ENCODE peak calls at places on chromosomes 11 and 22, in eight cellular contexts. Z is GM12865, S is hepatocyte, K is small intestine, T is neural progenitor cell, X is GM23338, Y is A549, P is body of pancreas. Q is an unnamed sample.

GRCh38 chr11:95917188-95918036 is 6.5 kb downstream of the MTMR2 start:
- DNase-seq in T (no peak), X (no peak), P (no peak), S (peak; percentile 39), Y (no peak), Z (no peak), K (peak; percentile 36), Q (no peak)

GRCh38 chr11:87892291-87892690 is 283.0 kb downstream of the RAB38 start:
- DNase-seq in X (peak; percentile 7), T (peak; percentile 32), Z (no peak), P (no peak), K (no peak), Y (no peak), S (no peak), Q (no peak)

GRCh38 chr22:23179381-23180294 is 671 bp upstream of the BCR start:
- DNase-seq in X (peak; percentile 28), T (peak; percentile 29), Z (peak; percentile 18), K (no peak), Y (no peak), S (peak; percentile 63), P (peak; percentile 44), Q (no peak)

GRCh38 chr11:71565263-71565662 is at the start of gene KRTAP5-10:
- DNase-seq in T (no peak), P (no peak), S (no peak), X (no peak), Z (no peak), K (no peak), Y (no peak), Q (no peak)

GRCh38 chr22:28948404-28948803 is 65.0 kb downstream of the ZNRF3 start:
- DNase-seq in S (no peak), P (no peak), T (no peak), Z (no peak), K (peak; percentile 85), Y (no peak), X (no peak), Q (no peak)

GRCh38 chr11:78886616-78887015 is 312.0 kb upstream of the NARS2 start:
- DNase-seq in Z (no peak), X (no peak), K (no peak), S (no peak), T (no peak), Y (no peak), P (no peak), Q (no peak)

GRCh38 chr22:25475554-25476022 is 88.9 kb upstream of the GRK3 start:
- DNase-seq in S (peak; percentile 58), T (no peak), X (peak; percentile 27), K (no peak), Z (no peak), Y (peak; percentile 6), P (no peak), Q (no peak)

GRCh38 chr11:96063886-96064285 is 140.0 kb upstream of the MTMR2 start:
- DNase-seq in T (no peak), Y (no peak), Z (no peak), S (no peak), K (no peak), X (no peak), P (no peak), Q (no peak)

DNA sequence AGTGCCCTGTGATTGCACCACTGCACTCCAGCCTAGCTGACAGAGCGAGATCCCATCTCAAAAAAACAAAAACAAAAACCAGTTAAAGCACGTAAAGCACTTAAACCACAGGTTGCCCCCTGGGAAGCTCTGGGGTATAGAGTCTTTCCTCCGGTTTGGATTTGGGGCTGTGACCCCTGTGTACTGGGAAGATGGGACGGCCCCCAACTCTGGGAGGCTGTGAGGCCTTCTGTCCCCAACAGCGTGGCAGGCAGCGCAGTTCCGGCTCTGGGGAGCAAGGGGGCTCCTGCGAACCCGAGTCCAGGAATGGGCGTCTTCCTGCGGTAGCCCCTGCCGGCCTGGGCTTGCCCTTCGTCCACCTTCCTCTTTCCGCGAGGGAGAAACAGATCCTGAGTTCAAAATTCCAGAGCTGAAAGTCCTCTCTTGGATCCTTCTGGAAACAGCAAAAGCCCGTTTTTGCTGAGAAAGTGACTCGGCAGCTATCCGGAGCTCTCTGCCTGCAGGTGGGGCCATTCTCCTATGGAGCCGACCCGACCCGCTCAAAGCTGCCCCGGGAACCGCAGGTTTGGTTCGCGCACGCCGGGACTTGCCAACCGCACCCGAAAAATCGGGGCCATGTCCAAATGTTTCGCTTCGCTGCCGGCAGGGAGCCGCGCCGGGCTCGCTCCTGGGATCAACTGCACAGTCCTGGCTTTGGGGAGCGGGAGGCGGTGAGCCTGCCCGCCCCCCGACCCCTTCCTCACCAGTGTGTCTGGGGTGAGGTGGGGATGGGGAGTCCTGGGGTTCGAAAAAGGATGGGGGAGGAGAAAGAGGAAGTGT is 36.3 kb upstream of the POLA2 start:
- DNase-seq in Z (peak; percentile 68), Y (peak; percentile 32), K (peak; percentile 44), T (peak; percentile 81), S (peak; percentile 78), X (peak; percentile 88), P (peak; percentile 78), Q (peak; percentile 24)
- H3K4me3 ChIP-seq in Z (peak overlapping the region; percentile 49), Y (no peak overlapping the region), K (no peak overlapping the region), T (peak overlapping the region; percentile 46), S (no peak overlapping the region), X (peak overlapping the region; percentile 88), P (no peak overlapping the region), Q (peak overlapping the region; percentile 56)

GRCh38 chr11:26470992-26471391 is 101.1 kb downstream of the MUC15 start:
- DNase-seq in Y (no peak), X (no peak), P (no peak), S (no peak), K (no peak), Z (no peak), T (no peak), Q (no peak)

GRCh38 chr11:26478710-26479109 is 93.4 kb downstream of the MUC15 start:
- DNase-seq in X (no peak), P (no peak), Z (no peak), K (no peak), Y (no peak), S (no peak), T (no peak), Q (no peak)

GRCh38 chr11:26477406-26477805 is 94.7 kb downstream of the MUC15 start:
- DNase-seq in X (no peak), K (no peak), P (no peak), S (no peak), Y (no peak), T (no peak), Z (no peak), Q (no peak)

GRCh38 chr11:26474401-26474800 is 97.7 kb downstream of the MUC15 start:
- DNase-seq in K (no peak), Y (no peak), Z (no peak), S (no peak), T (no peak), X (no peak), P (no peak), Q (no peak)

DNA sequence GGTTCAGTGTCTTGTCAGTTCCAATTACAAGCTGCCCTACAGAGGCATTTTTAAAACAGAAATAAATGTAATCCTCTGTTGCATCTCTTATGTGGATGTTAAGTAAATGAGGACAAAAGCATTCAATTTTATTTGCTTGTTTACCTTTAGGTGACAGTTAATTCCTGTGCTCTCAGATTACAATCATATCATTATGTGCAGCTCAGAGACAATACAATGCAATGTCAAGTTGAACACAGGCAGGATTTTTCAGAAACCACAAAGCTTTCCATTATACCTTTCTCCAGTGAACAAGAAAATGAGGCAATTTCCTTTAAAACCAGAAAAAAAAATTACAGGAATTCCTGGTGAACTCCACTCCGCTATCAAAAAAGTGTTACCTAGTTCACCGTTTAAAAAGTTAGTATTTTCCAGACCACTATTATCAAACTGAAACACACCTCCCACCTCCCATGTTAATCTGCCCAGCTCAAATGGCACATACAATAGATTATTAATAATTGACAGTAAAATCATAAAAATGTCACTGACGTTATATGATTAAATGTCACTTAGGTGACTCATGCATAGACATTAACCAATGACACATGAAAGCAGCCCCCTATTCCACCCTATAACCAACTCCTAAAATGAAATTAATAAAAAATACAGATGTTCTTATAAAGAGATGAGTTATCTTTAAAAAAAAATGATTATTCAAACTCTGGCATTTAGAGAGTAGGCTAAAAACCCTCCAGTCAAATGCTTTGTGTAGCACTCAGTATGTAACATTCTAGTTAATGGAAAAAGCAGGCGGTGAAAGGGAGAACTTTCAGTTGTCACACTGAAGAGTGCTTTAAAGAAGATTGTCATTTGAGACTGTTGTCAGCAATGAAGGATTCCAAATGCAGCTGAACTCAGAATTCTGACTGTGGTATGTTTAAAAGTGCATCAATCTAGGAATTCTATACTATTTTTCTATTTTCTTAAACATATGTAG is 98.6 kb downstream of the MUC15 start:
- DNase-seq in Y (no peak), T (no peak), X (no peak), S (no peak), K (peak; percentile 5), P (no peak), Z (no peak), Q (no peak)
- H3K4me3 ChIP-seq in Y (no peak overlapping the region), T (no peak overlapping the region), X (no peak overlapping the region), S (no peak overlapping the region), K (no peak overlapping the region), P (no peak overlapping the region), Z (no peak overlapping the region), Q (no peak overlapping the region)

GRCh38 chr11:27464155-27464759 is 8.3 kb downstream of the LGR4 start:
- DNase-seq in K (peak; percentile 45), T (no peak), Y (peak; percentile 79), P (peak; percentile 42), Z (no peak), X (peak; percentile 55), S (peak; percentile 55), Q (no peak)
- H3K4me3 ChIP-seq in K (no peak overlapping the region), T (peak overlapping the region; percentile 9), Y (no peak overlapping the region), P (no peak overlapping the region), Z (no peak overlapping the region), X (no peak overlapping the region), S (no peak overlapping the region), Q (no peak overlapping the region)

GRCh38 chr22:50298266-50298637 is 9.2 kb downstream of the PLXNB2 start:
- DNase-seq in T (no peak), P (no peak), X (no peak), Z (no peak), K (no peak), S (no peak), Y (no peak), Q (no peak)
- H3K4me3 ChIP-seq in T (no peak overlapping the region), P (no peak overlapping the region), X (no peak overlapping the region), Z (no peak overlapping the region), K (no peak overlapping the region), S (no peak overlapping the region), Y (no peak overlapping the region), Q (no peak overlapping the region)